ENCODE peak calls at places on chromosomes 16 and 17, in seven cellular contexts. B is body of pancreas, N is right atrium auricular region, X is fibroblast of mammary gland, J is fibroblast of pulmonary artery, W is GM06990, L is psoas muscle. T is an unnamed sample.

GRCh38 chr17:64938925-64939474 is 19.7 kb upstream of the LRRC37A3 start:
- DNase-seq in X (peak; percentile 26), B (peak; percentile 51), L (peak; percentile 67), J (peak; percentile 56), W (peak; percentile 37), N (no peak), T (peak; percentile 53)

GRCh38 chr17:51995797-51996403 is 162.6 kb downstream of the CA10 start:
- DNase-seq in N (no peak), W (no peak), L (no peak), J (no peak), B (no peak), X (no peak), T (no peak)

GRCh38 chr17:9905902-9906301 is 831 bp upstream of the RCVRN start:
- DNase-seq in L (peak; percentile 61), B (peak; percentile 17), X (peak; percentile 51), N (no peak), W (no peak), J (peak; percentile 11), T (peak; percentile 37)

GRCh38 chr17:38709864-38710602 is 5.0 kb downstream of the MLLT6 start:
- DNase-seq in J (no peak), W (no peak), L (no peak), N (no peak), X (no peak), B (no peak), T (no peak)

GRCh38 chr17:14389656-14390055 is 88.8 kb downstream of the HS3ST3B1 start:
- DNase-seq in J (no peak), L (no peak), N (no peak), X (no peak), W (no peak), B (no peak), T (no peak)

GRCh38 chr17:41919840-41920579 is 1.3 kb upstream of the ACLY start:
- DNase-seq in L (peak; percentile 66), N (no peak), J (peak; percentile 49), X (peak; percentile 72), W (no peak), B (no peak), T (peak; percentile 35)

GRCh38 chr16:50696575-50697420 is 3.4 kb downstream of the NOD2 start:
- DNase-seq in B (peak; percentile 51), L (peak; percentile 85), X (peak; percentile 81), N (peak; percentile 91), W (peak; percentile 67), J (peak; percentile 45), T (peak; percentile 82)

GRCh38 chr16:11462861-11463260 is 117.6 kb downstream of the RMI2 start:
- DNase-seq in L (no peak), B (no peak), N (no peak), W (no peak), X (no peak), J (no peak), T (no peak)

GRCh38 chr17:78346605-78347250 is 13.1 kb downstream of the SOCS3 start:
- DNase-seq in B (no peak), W (no peak), X (peak; percentile 52), J (no peak), N (no peak), L (no peak), T (no peak)

GRCh38 chr16:9123871-9124270 is 32.4 kb downstream of the HAPSTR1 start:
- DNase-seq in J (no peak), B (peak; percentile 64), N (peak; percentile 64), X (peak; percentile 24), W (peak; percentile 36), L (peak; percentile 83), T (no peak)

GRCh38 chr17:54544239-54544638 is 356.4 kb upstream of the TOM1L1 start:
- DNase-seq in L (no peak), W (no peak), X (no peak), N (no peak), J (no peak), B (no peak), T (no peak)

GRCh38 chr17:31695456-31696090 is 163.5 kb downstream of the COPRS start:
- DNase-seq in W (no peak), J (no peak), N (peak; percentile 48), L (peak; percentile 56), X (peak; percentile 59), B (no peak), T (no peak)

GRCh38 chr16:75527825-75528299 is 8.0 kb downstream of the CHST5 start:
- DNase-seq in N (no peak), J (no peak), B (peak; percentile 44), L (no peak), X (no peak), W (no peak), T (no peak)

GRCh38 chr16:85503642-85504224 is 109.4 kb upstream of the GSE1 start:
- DNase-seq in N (no peak), L (no peak), B (no peak), X (no peak), J (no peak), W (no peak), T (no peak)

GRCh38 chr17:76384222-76384986 is at the start of gene SPHK1:
- DNase-seq in N (no peak), J (peak; percentile 83), W (peak; percentile 85), L (peak; percentile 81), B (peak; percentile 77), X (peak; percentile 81), T (peak; percentile 87)

GRCh38 chr16:25692307-25692706 is 548 bp downstream of the HS3ST4 start:
- DNase-seq in X (no peak), N (no peak), J (no peak), L (no peak), W (no peak), B (peak; percentile 12), T (no peak)

GRCh38 chr17:64780096-64781012 is 118.2 kb upstream of the SMURF2 start:
- DNase-seq in N (no peak), W (peak; percentile 59), X (no peak), J (no peak), L (peak; percentile 63), B (peak; percentile 72), T (no peak)

GRCh38 chr17:41687828-41688640 is 651 bp upstream of the EIF1 start:
- DNase-seq in L (peak; percentile 74), X (no peak), N (no peak), J (peak; percentile 43), W (no peak), B (peak; percentile 81), T (peak; percentile 42)

GRCh38 chr17:7354262-7354781 is 634 bp upstream of the TMEM95 start:
- DNase-seq in W (no peak), N (no peak), X (peak; percentile 66), L (no peak), J (no peak), B (no peak), T (peak; percentile 47)

GRCh38 chr17:7982171-7982570 is 20.2 kb upstream of the GUCY2D start:
- DNase-seq in X (peak; percentile 87), W (no peak), N (no peak), L (no peak), B (no peak), J (peak; percentile 57), T (peak; percentile 58)

GRCh38 chr16:50152386-50152806 is 710 bp upstream of the TENT4B start:
- DNase-seq in J (peak; percentile 33), B (peak; percentile 45), L (no peak), N (no peak), W (no peak), X (peak; percentile 38), T (peak; percentile 44)

GRCh38 chr17:34379876-34380275 is 16.8 kb upstream of the CCL1 start:
- DNase-seq in W (no peak), L (no peak), J (peak; percentile 38), X (no peak), B (no peak), N (no peak), T (peak; percentile 5)

GRCh38 chr17:34375598-34375997 is 12.6 kb upstream of the CCL1 start:
- DNase-seq in J (no peak), L (no peak), X (no peak), B (no peak), W (no peak), N (no peak), T (no peak)

GRCh38 chr17:34377078-34377823 is 14.2 kb upstream of the CCL1 start:
- DNase-seq in W (no peak), J (no peak), X (no peak), L (no peak), N (no peak), B (no peak), T (no peak)

GRCh38 chr17:34382586-34383224 is 19.7 kb upstream of the CCL1 start:
- DNase-seq in B (no peak), W (peak; percentile 82), X (no peak), N (no peak), L (no peak), J (peak; percentile 42), T (no peak)

GRCh38 chr17:34378664-34379101 is 15.7 kb upstream of the CCL1 start:
- DNase-seq in B (no peak), J (peak; percentile 23), X (no peak), N (no peak), W (peak; percentile 65), L (no peak), T (peak; percentile 21)
- TF ChIP-seq CTCF in B (no peak), J (no peak), X (no peak), N (no peak), W (peak; percentile 29), L (no peak), T (no peak)

GRCh38 chr16:56610017-56610608 is 1.7 kb downstream of the MT2A start:
- DNase-seq in N (peak; percentile 85), L (peak; percentile 81), W (no peak), B (peak; percentile 42), X (peak; percentile 98), J (peak; percentile 95), T (peak; percentile 96)
- H3K4me3 ChIP-seq in N (peak overlapping the region; percentile 60), L (peak overlapping the region; percentile 89), W (no peak overlapping the region), B (no peak overlapping the region), X (peak overlapping the region; percentile 81), J (peak overlapping the region; percentile 89), T (peak overlapping the region; percentile 87)

GRCh38 chr16:2752850-2753522 is 548 bp downstream of the SRRM2 start:
- DNase-seq in X (peak; percentile 79), N (peak; percentile 78), W (peak; percentile 90), L (peak; percentile 95), J (peak; percentile 82), B (peak; percentile 90), T (peak; percentile 79)

GRCh38 chr16:2752035-2752849 is at the start of gene SRRM2:
- DNase-seq in J (peak; percentile 97), L (peak; percentile 98), B (peak; percentile 93), X (peak; percentile 94), W (peak; percentile 99), N (peak; percentile 96), T (peak; percentile 97)

GRCh38 chr16:2755158-2755557 is 2.7 kb downstream of the SRRM2 start:
- DNase-seq in W (no peak), X (no peak), B (no peak), N (no peak), L (no peak), J (no peak), T (no peak)

GRCh38 chr16:2751577-2752034 is 832 bp upstream of the SRRM2 start:
- DNase-seq in W (no peak), N (no peak), B (no peak), X (peak; percentile 33), J (peak; percentile 13), L (no peak), T (no peak)

GRCh38 chr16:2753523-2754020 is 1.1 kb downstream of the SRRM2 start:
- DNase-seq in W (no peak), J (no peak), L (no peak), N (no peak), X (peak; percentile 18), B (no peak), T (peak; percentile 33)
- TF ChIP-seq CTCF in W (no peak), J (no peak), L (no peak), N (no peak), X (no peak), B (no peak), T (no peak)

DNA sequence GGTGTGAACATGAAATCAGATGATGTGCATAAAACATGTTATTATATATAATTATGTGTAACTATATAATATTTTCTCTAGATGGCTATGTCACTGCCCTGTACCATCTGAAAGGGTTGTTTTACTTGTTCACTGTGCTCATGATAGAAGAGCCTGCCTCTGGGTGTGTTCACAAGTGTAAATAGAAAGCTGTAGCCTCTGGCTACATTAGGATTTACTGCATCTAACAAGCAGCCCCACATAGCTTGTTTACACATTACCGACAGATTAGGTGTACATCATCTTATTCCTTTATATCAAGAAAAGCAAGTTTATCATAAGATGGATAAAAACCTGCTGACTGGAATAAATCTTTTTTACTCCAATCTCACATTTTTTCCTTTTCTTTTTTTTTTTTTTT is 46.1 kb downstream of the CHD9 start:
- DNase-seq in B (no peak), X (no peak), W (no peak), N (no peak), J (no peak), L (no peak), T (no peak)
- H3K4me3 ChIP-seq in B (no peak overlapping the region), X (no peak overlapping the region), W (no peak overlapping the region), N (no peak overlapping the region), J (no peak overlapping the region), L (no peak overlapping the region), T (no peak overlapping the region)